ENCODE peak calls at places on chromosomes 12 and 14, in six cellular contexts. L is mesenchymal stem cell, D is IMR-90, O is neuronal stem cell, N is H9, R is H1. T is an unnamed sample.

GRCh38 chr12:119746169-119746568 is 78.2 kb downstream of the PRKAB1 start:
- DNase-seq in D (no peak), O (no peak), L (no peak), R (no peak), N (no peak), T (no peak)

GRCh38 chr12:6941267-6941666 is 2.3 kb upstream of the RNU7-1 start:
- DNase-seq in L (no peak), N (no peak), D (no peak), R (no peak), O (no peak), T (no peak)

GRCh38 chr12:10031771-10032175 is 1.3 kb downstream of the CLEC9A start:
- DNase-seq in D (peak), O (no peak), N (peak), L (peak), R (peak), T (peak)

GRCh38 chr12:122875590-122876220 is 20.2 kb downstream of the VPS37B start:
- DNase-seq in R (no peak), N (peak), D (no peak), O (no peak), L (no peak), T (no peak)

GRCh38 chr14:86462193-86462592 is 932.2 kb downstream of the FLRT2 start:
- DNase-seq in O (no peak), N (peak), L (peak), D (peak), R (no peak), T (no peak)

GRCh38 chr12:58079806-58080205 is 138.4 kb downstream of the ATP23 start:
- DNase-seq in D (no peak), N (no peak), R (no peak), L (no peak), O (no peak), T (no peak)

GRCh38 chr14:94906577-94906976 is 136.7 kb upstream of the GSC start:
- DNase-seq in O (no peak), R (no peak), N (no peak), L (no peak), D (no peak), T (no peak)

GRCh38 chr14:59301354-59301753 is 112.9 kb downstream of the DAAM1 start:
- DNase-seq in O (no peak), D (no peak), N (no peak), L (no peak), R (no peak), T (no peak)

GRCh38 chr14:46574236-46574970 is 77.2 kb downstream of the RPL10L start:
- DNase-seq in L (peak), N (no peak), D (no peak), R (no peak), O (no peak), T (no peak)

GRCh38 chr14:60622210-60622919 is 26.9 kb downstream of the SIX1 start:
- DNase-seq in R (no peak), O (no peak), D (peak), N (no peak), L (no peak), T (no peak)

GRCh38 chr14:30569903-30570226 is 10.9 kb downstream of the G2E3 start:
- DNase-seq in O (no peak), N (no peak), L (no peak), R (no peak), D (no peak), T (no peak)
- H2BK5ac ChIP-seq in O (no peak), N (no peak), L (no peak), R (no peak), D (no peak), T (no peak)

GRCh38 chr12:948238-948637 is 1.3 kb downstream of the RAD52 start:
- DNase-seq in N (no peak), D (no peak), O (no peak), R (no peak), L (peak), T (no peak)
- H2AFZ ChIP-seq in N (no peak), D (no peak), O (no peak), R (no peak), L (no peak), T (no peak)

GRCh38 chr12:110934093-110934852 is 13.9 kb upstream of the MYL2 start:
- DNase-seq in L (no peak), R (no peak), N (peak), O (no peak), D (no peak), T (peak)
- H2BK120ac ChIP-seq in L (no peak), R (peak), N (no peak), O (no peak), D (no peak), T (peak)

GRCh38 chr12:42145552-42146215 is 1.0 kb upstream of the GXYLT1 start:
- DNase-seq in R (no peak), N (peak), O (peak), L (peak), D (peak), T (no peak)
- H2BK5ac ChIP-seq in R (no peak), N (no peak), O (no peak), L (no peak), D (no peak), T (no peak)

GRCh38 chr14:72254940-72255472 is 322.8 kb downstream of the RGS6 start:
- DNase-seq in O (no peak), R (no peak), D (no peak), N (no peak), L (no peak), T (no peak)
- H2AFZ ChIP-seq in O (no peak), R (peak), D (no peak), N (no peak), L (no peak), T (no peak)

DNA sequence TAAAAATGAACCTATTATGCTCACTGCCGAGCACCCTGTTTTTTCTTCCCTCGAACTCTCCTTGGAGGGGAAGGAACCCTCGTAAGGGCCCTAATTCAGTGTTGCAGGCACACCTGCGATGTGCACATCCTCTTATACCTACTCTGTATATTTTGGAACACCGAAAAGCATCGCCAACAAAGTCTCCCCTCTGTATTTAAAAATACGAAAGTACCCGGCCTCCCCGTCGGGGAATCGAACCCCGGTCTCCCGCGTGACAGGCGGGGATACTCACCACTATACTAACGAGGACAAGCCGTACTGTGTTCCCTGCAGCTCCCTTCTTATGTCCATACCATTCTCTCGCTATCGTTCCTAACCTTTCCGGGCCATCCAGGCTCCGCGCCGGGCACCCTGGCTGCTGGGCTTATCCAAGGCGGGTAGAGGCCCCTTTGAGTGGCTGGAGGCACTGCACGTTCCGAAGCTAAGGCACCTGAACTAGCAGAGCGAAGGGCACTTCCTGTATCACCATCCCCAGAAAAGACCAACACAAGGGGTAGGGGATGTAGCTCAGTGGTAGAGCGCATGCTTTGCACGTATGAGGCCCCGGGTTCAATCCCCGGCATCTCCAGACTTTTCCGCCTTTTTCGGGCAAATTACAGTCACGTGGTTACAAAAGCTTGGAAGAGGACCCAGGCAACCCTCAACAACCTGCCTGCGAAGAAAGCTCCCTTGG is 25.1 kb upstream of the UBC start:
- DNase-seq in O (peak), N (peak), R (peak), L (peak), D (peak), T (peak)
- H2BK120ac ChIP-seq in O (no peak), N (no peak), R (no peak), L (no peak), D (peak), T (peak)

GRCh38 chr14:50045837-50046236 is 70.5 kb downstream of the VCPKMT start:
- DNase-seq in L (no peak), D (no peak), O (no peak), N (no peak), R (no peak), T (no peak)
- H2BK5ac ChIP-seq in L (no peak), D (peak), O (no peak), N (no peak), R (peak), T (peak)